ENCODE peak calls at places on chromosome 9, in seven cellular contexts. One of them, this sample, is unnamed.

GRCh38 chr9:93644397-93645088 is 68.2 kb downstream of the PHF2 start:
- DNase-seq in HS-5: no peak
- DNase-seq in posterior cingulate gyrus: no peak
- DNase-seq in SHP77: no peak
- DNase-seq in endodermal cell: no peak
- DNase-seq in pancreas: peak
- DNase-seq in epithelial cell of esophagus: no peak
- DNase-seq in this sample: no peak

GRCh38 chr9:94812343-94812742 is 85.8 kb downstream of the AOPEP start:
- DNase-seq in epithelial cell of esophagus: peak
- DNase-seq in pancreas: no peak
- DNase-seq in posterior cingulate gyrus: no peak
- DNase-seq in SHP77: no peak
- DNase-seq in HS-5: peak
- DNase-seq in endodermal cell: no peak
- DNase-seq in this sample: no peak

GRCh38 chr9:120892748-120893584 is 16.0 kb upstream of the PHF19 start:
- DNase-seq in posterior cingulate gyrus: no peak
- DNase-seq in endodermal cell: no peak
- DNase-seq in SHP77: peak
- DNase-seq in epithelial cell of esophagus: peak
- DNase-seq in HS-5: peak
- DNase-seq in pancreas: no peak
- DNase-seq in this sample: peak

GRCh38 chr9:92614763-92615441 is 55.0 kb downstream of the IPPK start:
- DNase-seq in posterior cingulate gyrus: no peak
- DNase-seq in SHP77: no peak
- DNase-seq in HS-5: no peak
- DNase-seq in epithelial cell of esophagus: no peak
- DNase-seq in endodermal cell: no peak
- DNase-seq in pancreas: no peak
- DNase-seq in this sample: no peak

GRCh38 chr9:12878342-12878978 is 103.6 kb downstream of the LURAP1L start:
- DNase-seq in SHP77: no peak
- DNase-seq in HS-5: no peak
- DNase-seq in endodermal cell: no peak
- DNase-seq in pancreas: no peak
- DNase-seq in epithelial cell of esophagus: peak
- DNase-seq in posterior cingulate gyrus: no peak
- DNase-seq in this sample: no peak

GRCh38 chr9:77498891-77499290 is 149.2 kb downstream of the GNA14 start:
- DNase-seq in HS-5: no peak
- DNase-seq in pancreas: no peak
- DNase-seq in SHP77: no peak
- DNase-seq in epithelial cell of esophagus: no peak
- DNase-seq in endodermal cell: no peak
- DNase-seq in posterior cingulate gyrus: no peak
- DNase-seq in this sample: no peak

GRCh38 chr9:21686738-21687137 is 115.7 kb upstream of the MTAP start:
- DNase-seq in HS-5: no peak
- DNase-seq in posterior cingulate gyrus: no peak
- DNase-seq in SHP77: no peak
- DNase-seq in pancreas: no peak
- DNase-seq in epithelial cell of esophagus: no peak
- DNase-seq in endodermal cell: no peak
- DNase-seq in this sample: no peak

GRCh38 chr9:134704499-134704898 is 62.9 kb downstream of the COL5A1 start:
- DNase-seq in epithelial cell of esophagus: no peak
- DNase-seq in endodermal cell: no peak
- DNase-seq in SHP77: no peak
- DNase-seq in pancreas: no peak
- DNase-seq in posterior cingulate gyrus: no peak
- DNase-seq in HS-5: no peak
- DNase-seq in this sample: no peak

GRCh38 chr9:28207657-28208056 is 634.4 kb upstream of the C9orf72 start:
- DNase-seq in HS-5: no peak
- DNase-seq in posterior cingulate gyrus: no peak
- DNase-seq in pancreas: no peak
- DNase-seq in epithelial cell of esophagus: no peak
- DNase-seq in SHP77: no peak
- DNase-seq in endodermal cell: no peak
- DNase-seq in this sample: no peak

GRCh38 chr9:87793292-87793691 is 67.4 kb downstream of the CTSL start:
- DNase-seq in endodermal cell: no peak
- DNase-seq in posterior cingulate gyrus: no peak
- DNase-seq in HS-5: peak
- DNase-seq in SHP77: no peak
- DNase-seq in epithelial cell of esophagus: peak
- DNase-seq in pancreas: no peak
- DNase-seq in this sample: no peak

GRCh38 chr9:70995511-70995910 is 125.9 kb downstream of the TRPM3 start:
- DNase-seq in HS-5: no peak
- DNase-seq in pancreas: no peak
- DNase-seq in endodermal cell: no peak
- DNase-seq in epithelial cell of esophagus: no peak
- DNase-seq in SHP77: no peak
- DNase-seq in posterior cingulate gyrus: no peak
- DNase-seq in this sample: no peak

GRCh38 chr9:127455299-127455992 is 4.1 kb downstream of the LRSAM1 start:
- DNase-seq in endodermal cell: peak
- DNase-seq in HS-5: no peak
- DNase-seq in pancreas: peak
- DNase-seq in epithelial cell of esophagus: peak
- DNase-seq in posterior cingulate gyrus: no peak
- DNase-seq in SHP77: no peak
- DNase-seq in this sample: no peak

GRCh38 chr9:88781500-88782391 is 209.5 kb upstream of the S1PR3 start:
- DNase-seq in SHP77: no peak
- DNase-seq in HS-5: no peak
- DNase-seq in epithelial cell of esophagus: no peak
- DNase-seq in endodermal cell: peak
- DNase-seq in posterior cingulate gyrus: peak
- DNase-seq in pancreas: no peak
- DNase-seq in this sample: no peak

GRCh38 chr9:134491856-134492255 is 149.7 kb upstream of the COL5A1 start:
- DNase-seq in epithelial cell of esophagus: no peak
- DNase-seq in pancreas: no peak
- DNase-seq in posterior cingulate gyrus: no peak
- DNase-seq in HS-5: no peak
- DNase-seq in endodermal cell: no peak
- DNase-seq in SHP77: no peak
- DNase-seq in this sample: no peak

GRCh38 chr9:95494022-95494415 is 22.8 kb downstream of the PTCH1 start:
- DNase-seq in HS-5: no peak
- DNase-seq in endodermal cell: no peak
- DNase-seq in posterior cingulate gyrus: peak
- DNase-seq in epithelial cell of esophagus: no peak
- DNase-seq in SHP77: peak
- DNase-seq in pancreas: peak
- DNase-seq in this sample: no peak

GRCh38 chr9:127279717-127280285 is 15.2 kb downstream of the GARNL3 start:
- DNase-seq in HS-5: no peak
- DNase-seq in posterior cingulate gyrus: no peak
- DNase-seq in pancreas: no peak
- DNase-seq in SHP77: peak
- DNase-seq in endodermal cell: no peak
- DNase-seq in epithelial cell of esophagus: no peak
- DNase-seq in this sample: no peak

GRCh38 chr9:81565609-81566008 is 123.7 kb downstream of the TLE1 start:
- DNase-seq in pancreas: no peak
- DNase-seq in HS-5: no peak
- DNase-seq in endodermal cell: no peak
- DNase-seq in epithelial cell of esophagus: no peak
- DNase-seq in SHP77: no peak
- DNase-seq in posterior cingulate gyrus: no peak
- DNase-seq in this sample: no peak

GRCh38 chr9:116144038-116144437 is 9.6 kb upstream of the PAPPA start:
- DNase-seq in posterior cingulate gyrus: no peak
- DNase-seq in endodermal cell: no peak
- DNase-seq in HS-5: peak
- DNase-seq in SHP77: no peak
- DNase-seq in pancreas: no peak
- DNase-seq in epithelial cell of esophagus: peak
- DNase-seq in this sample: no peak

GRCh38 chr9:15357050-15357653 is 50.1 kb upstream of the TTC39B start:
- DNase-seq in endodermal cell: peak
- DNase-seq in posterior cingulate gyrus: no peak
- DNase-seq in epithelial cell of esophagus: no peak
- DNase-seq in HS-5: no peak
- DNase-seq in SHP77: no peak
- DNase-seq in pancreas: no peak
- DNase-seq in this sample: no peak

GRCh38 chr9:13651969-13652663 is 372.6 kb upstream of the MPDZ start:
- DNase-seq in posterior cingulate gyrus: no peak
- DNase-seq in epithelial cell of esophagus: no peak
- DNase-seq in HS-5: no peak
- DNase-seq in pancreas: no peak
- DNase-seq in endodermal cell: no peak
- DNase-seq in SHP77: no peak
- DNase-seq in this sample: no peak

GRCh38 chr9:131951905-131952304 is 127.8 kb downstream of the MED27 start:
- DNase-seq in epithelial cell of esophagus: no peak
- DNase-seq in pancreas: no peak
- DNase-seq in HS-5: no peak
- DNase-seq in posterior cingulate gyrus: peak
- DNase-seq in SHP77: no peak
- DNase-seq in endodermal cell: no peak
- DNase-seq in this sample: no peak

GRCh38 chr9:73200694-73201432 is 49.2 kb downstream of the ANXA1 start:
- DNase-seq in posterior cingulate gyrus: no peak
- DNase-seq in epithelial cell of esophagus: peak
- DNase-seq in SHP77: peak
- DNase-seq in pancreas: no peak
- DNase-seq in HS-5: no peak
- DNase-seq in endodermal cell: no peak
- DNase-seq in this sample: no peak

This sample was measured in pulmonary artery endothelial cell.